ENCODE peak calls at places on chromosome 13, in seven cellular contexts. M is heart right ventricle; Q is AG04450; T is stimulated activated CD8-positive, alpha-beta memory T cell treated with anti-CD3 and anti-CD28 coated beads, Interleukin-2, amount 100 ng/mL, for 1 hour; U is HCT116; S is substantia nigra; E is HTR-8/SVneo. Y is an unnamed sample.

GRCh38 chr13:64510698-64511097 is 2719.4 kb downstream of the PCDH9 start:
- DNase-seq in M (no peak), Q (no peak), T (no peak), U (no peak), S (no peak), E (no peak), Y (no peak)

GRCh38 chr13:50940509-50940908 is 30.9 kb downstream of the RNASEH2B start:
- DNase-seq in M (no peak), Q (no peak), T (no peak), U (no peak), S (no peak), E (no peak), Y (no peak)

GRCh38 chr13:106560791-106561190 is 7.1 kb downstream of the ARGLU1 start:
- DNase-seq in M (no peak), Q (no peak), T (no peak), U (no peak), S (no peak), E (no peak), Y (no peak)

GRCh38 chr13:28531195-28531955 is 36.4 kb upstream of the FLT1 start:
- DNase-seq in M (peak; percentile 80), Q (no peak), T (no peak), U (no peak), S (no peak), E (no peak), Y (no peak)

GRCh38 chr13:78601124-78601885 is 2.0 kb downstream of the POU4F1 start:
- DNase-seq in M (no peak), Q (no peak), T (no peak), U (no peak), S (no peak), E (no peak), Y (no peak)

GRCh38 chr13:57633950-57634828 is 2.6 kb downstream of the PCDH17 start:
- DNase-seq in M (peak; percentile 20), Q (no peak), T (no peak), U (no peak), S (peak; percentile 40), E (no peak), Y (no peak)

GRCh38 chr13:44921478-44921877 is 67.8 kb downstream of the NUFIP1 start:
- DNase-seq in M (no peak), Q (no peak), T (no peak), U (no peak), S (no peak), E (no peak), Y (no peak)

GRCh38 chr13:66803759-66804456 is 426.2 kb downstream of the PCDH9 start:
- DNase-seq in M (no peak), Q (no peak), T (no peak), U (no peak), S (no peak), E (no peak), Y (no peak)

GRCh38 chr13:59891053-59891452 is 272.7 kb downstream of the DIAPH3 start:
- DNase-seq in M (no peak), Q (no peak), T (no peak), U (no peak), S (no peak), E (no peak), Y (no peak)

GRCh38 chr13:77789386-77789785 is 91.9 kb downstream of the SLAIN1 start:
- DNase-seq in M (no peak), Q (no peak), T (no peak), U (no peak), S (no peak), E (no peak), Y (no peak)

GRCh38 chr13:49584771-49585182 is 581 bp downstream of the RCBTB1 start:
- DNase-seq in M (no peak), Q (no peak), T (no peak), U (no peak), S (no peak), E (no peak), Y (no peak)

GRCh38 chr13:113502686-113503085 is 12.2 kb upstream of the DCUN1D2 start:
- DNase-seq in M (no peak), Q (no peak), T (no peak), U (no peak), S (no peak), E (no peak), Y (no peak)

GRCh38 chr13:35472308-35473008 is 4.0 kb downstream of the MAB21L1 start:
- DNase-seq in M (no peak), Q (no peak), T (no peak), U (no peak), S (no peak), E (no peak), Y (no peak)

GRCh38 chr13:39895254-39895653 is 239.8 kb downstream of the COG6 start:
- DNase-seq in M (no peak), Q (no peak), T (no peak), U (no peak), S (no peak), E (no peak), Y (no peak)

GRCh38 chr13:87677043-87677333 is 5.8 kb downstream of the SLITRK5 start:
- DNase-seq in M (no peak), Q (no peak), T (no peak), U (no peak), S (no peak), E (no peak), Y (no peak)

GRCh38 chr13:18739310-18739709 is 442.3 kb downstream of the TUBA3C start:
- DNase-seq in M (no peak), Q (no peak), T (no peak), U (no peak), S (no peak), E (no peak), Y (no peak)

GRCh38 chr13:29165216-29165615 is 345.1 kb downstream of the MTUS2 start:
- DNase-seq in M (no peak), Q (no peak), T (no peak), U (no peak), S (no peak), E (no peak), Y (no peak)

GRCh38 chr13:78826936-78827335 is 168.0 kb upstream of the OBI1 start:
- DNase-seq in M (no peak), Q (no peak), T (no peak), U (no peak), S (no peak), E (no peak), Y (no peak)

GRCh38 chr13:49669735-49670309 is 21.5 kb downstream of the EBPL start:
- DNase-seq in M (peak; percentile 30), Q (peak; percentile 54), T (no peak), U (peak; percentile 63), S (peak; percentile 22), E (peak; percentile 45), Y (peak; percentile 55)

GRCh38 chr13:105442941-105443340 is 1092.5 kb downstream of the EFNB2 start:
- DNase-seq in M (peak; percentile 29), Q (peak; percentile 95), T (no peak), U (peak; percentile 87), S (no peak), E (peak; percentile 59), Y (peak; percentile 98)

GRCh38 chr13:20547479-20547908 is 19.5 kb upstream of the IFT88 start:
- DNase-seq in M (no peak), Q (no peak), T (no peak), U (no peak), S (no peak), E (no peak), Y (peak; percentile 43)

GRCh38 chr13:111232191-111232590 is 88.3 kb upstream of the TEX29 start:
- DNase-seq in M (no peak), Q (no peak), T (no peak), U (no peak), S (no peak), E (no peak), Y (no peak)

GRCh38 chr13:67299072-67299635 is 69.0 kb upstream of the PCDH9 start:
- DNase-seq in M (no peak), Q (peak; percentile 38), T (no peak), U (no peak), S (no peak), E (no peak), Y (peak; percentile 91)

GRCh38 chr13:28826368-28826767 is 6.2 kb downstream of the MTUS2 start:
- DNase-seq in M (no peak), Q (no peak), T (no peak), U (no peak), S (no peak), E (no peak), Y (no peak)

GRCh38 chr13:111204438-111205177 is 89.5 kb downstream of the ARHGEF7 start:
- DNase-seq in M (no peak), Q (peak; percentile 55), T (no peak), U (no peak), S (no peak), E (peak; percentile 44), Y (no peak)

GRCh38 chr13:70104481-70104880 is 3.1 kb upstream of the ATXN8OS start:
- DNase-seq in M (no peak), Q (no peak), T (no peak), U (no peak), S (no peak), E (no peak), Y (no peak)

GRCh38 chr13:112756967-112757758 is 67.3 kb downstream of the ATP11A start:
- DNase-seq in M (no peak), Q (no peak), T (no peak), U (no peak), S (peak; percentile 73), E (no peak), Y (no peak)

GRCh38 chr13:27283906-27284523 is 13.4 kb downstream of the RASL11A start:
- DNase-seq in M (no peak), Q (no peak), T (no peak), U (peak; percentile 15), S (peak; percentile 12), E (peak; percentile 30), Y (peak; percentile 14)

GRCh38 chr13:22866221-22866620 is 314.6 kb upstream of the SGCG start:
- DNase-seq in M (no peak), Q (no peak), T (no peak), U (no peak), S (no peak), E (no peak), Y (no peak)

GRCh38 chr13:27055501-27055900 is 116.1 kb downstream of the USP12 start:
- DNase-seq in M (no peak), Q (no peak), T (no peak), U (no peak), S (no peak), E (no peak), Y (no peak)

GRCh38 chr13:94641432-94641941 is 39.8 kb downstream of the GPR180 start:
- DNase-seq in M (no peak), Q (peak; percentile 67), T (no peak), U (no peak), S (no peak), E (no peak), Y (no peak)

GRCh38 chr13:20206065-20206725 is 13.5 kb upstream of the GJB2 start:
- DNase-seq in M (no peak), Q (no peak), T (no peak), U (no peak), S (no peak), E (no peak), Y (no peak)

GRCh38 chr13:32669030-32669646 is 82.9 kb downstream of the PDS5B start:
- DNase-seq in M (no peak), Q (no peak), T (no peak), U (peak; percentile 28), S (no peak), E (peak; percentile 11), Y (peak; percentile 9)